ENCODE peak calls at places on chromosomes 11 and 22, in six cellular contexts. G is mammary epithelial cell, V is fibroblast of lung, E is PC-9, U is astrocyte, S is GM23338. F is an unnamed sample.
A peak's percentile ranks its signal among the peaks of the same experiment; 100 is the strongest.

GRCh38 chr11:106706355-106706754 is 311.9 kb downstream of the GUCY1A2 start:
- DNase-seq in G (peak; percentile 86), V (peak; percentile 86), E (peak; percentile 98), U (peak; percentile 83), S (no peak), F (peak; percentile 28)

GRCh38 chr11:63020671-63021255 is 5.1 kb upstream of the SLC22A8 start:
- DNase-seq in G (no peak), V (no peak), E (no peak), U (no peak), S (peak; percentile 86), F (no peak)

GRCh38 chr11:29224739-29225384 is 792.0 kb downstream of the KCNA4 start:
- DNase-seq in G (no peak), V (no peak), E (no peak), U (no peak), S (peak; percentile 43), F (no peak)

GRCh38 chr11:99069831-99070444 is 49.2 kb downstream of the CNTN5 start:
- DNase-seq in G (peak; percentile 0), V (peak; percentile 4), E (no peak), U (no peak), S (peak; percentile 45), F (no peak)

GRCh38 chr22:19983701-19984100 is 32.9 kb downstream of the ARVCF start:
- DNase-seq in G (no peak), V (no peak), E (no peak), U (no peak), S (no peak), F (no peak)

GRCh38 chr11:110094298-110095073 is 1.3 kb downstream of the ZC3H12C start:
- DNase-seq in G (no peak), V (no peak), E (no peak), U (no peak), S (no peak), F (no peak)

GRCh38 chr22:29306830-29307657 is 594 bp downstream of the GAS2L1 start:
- DNase-seq in G (peak; percentile 76), V (peak; percentile 70), E (no peak), U (no peak), S (peak; percentile 93), F (no peak)

GRCh38 chr11:130070829-130071205 is 1.1 kb downstream of the APLP2 start:
- DNase-seq in G (peak; percentile 22), V (peak; percentile 31), E (no peak), U (no peak), S (peak; percentile 68), F (no peak)

GRCh38 chr22:39090426-39091064 is 6.5 kb upstream of the APOBEC3H start:
- DNase-seq in G (peak; percentile 98), V (no peak), E (peak; percentile 97), U (no peak), S (no peak), F (peak; percentile 86)

GRCh38 chr22:47023871-47024270 is 261.4 kb downstream of the TBC1D22A start:
- DNase-seq in G (no peak), V (no peak), E (no peak), U (no peak), S (no peak), F (no peak)

GRCh38 chr11:131488208-131488607 is 117.8 kb downstream of the NTM start:
- DNase-seq in G (no peak), V (no peak), E (no peak), U (no peak), S (no peak), F (no peak)

GRCh38 chr22:44326549-44326881 is 13.8 kb upstream of the SHISAL1 start:
- DNase-seq in G (no peak), V (no peak), E (no peak), U (no peak), S (no peak), F (no peak)
- H3K4me3 ChIP-seq in G (peak overlapping the region; percentile 47), V (peak overlapping the region; percentile 56), E (peak overlapping the region; percentile 38), U (peak overlapping the region; percentile 77), S (no peak overlapping the region), F (peak overlapping the region; percentile 81)

GRCh38 chr11:15613799-15614198 is 499.1 kb downstream of the INSC start:
- DNase-seq in G (no peak), V (no peak), E (no peak), U (no peak), S (no peak), F (no peak)

GRCh38 chr11:15617126-15617525 is 502.4 kb downstream of the INSC start:
- DNase-seq in G (no peak), V (no peak), E (no peak), U (no peak), S (no peak), F (no peak)

GRCh38 chr11:15616130-15617105 is 501.7 kb downstream of the INSC start:
- DNase-seq in G (no peak), V (no peak), E (no peak), U (no peak), S (no peak), F (no peak)

GRCh38 chr11:15613231-15613630 is 498.5 kb downstream of the INSC start:
- DNase-seq in G (no peak), V (peak; percentile 9), E (no peak), U (no peak), S (no peak), F (no peak)

GRCh38 chr11:15615412-15616096 is 500.8 kb downstream of the INSC start:
- DNase-seq in G (no peak), V (no peak), E (no peak), U (no peak), S (peak; percentile 40), F (no peak)
- TF ChIP-seq EZH2 in G (no peak), V (no peak), E (no peak), U (no peak), S (no peak), F (no peak)

GRCh38 chr11:66115638-66116410 is 45.8 kb downstream of the PACS1 start:
- DNase-seq in G (no peak), V (peak; percentile 72), E (no peak), U (peak; percentile 72), S (no peak), F (no peak)

GRCh38 chr11:66116576-66117361 is 46.7 kb downstream of the PACS1 start:
- DNase-seq in G (no peak), V (no peak), E (no peak), U (no peak), S (no peak), F (no peak)

GRCh38 chr11:66119348-66120133 is 49.5 kb downstream of the PACS1 start:
- DNase-seq in G (peak; percentile 77), V (peak; percentile 92), E (peak; percentile 81), U (peak; percentile 90), S (peak; percentile 46), F (no peak)

GRCh38 chr11:66121453-66121852 is 51.4 kb downstream of the PACS1 start:
- DNase-seq in G (no peak), V (no peak), E (no peak), U (no peak), S (no peak), F (no peak)

DNA sequence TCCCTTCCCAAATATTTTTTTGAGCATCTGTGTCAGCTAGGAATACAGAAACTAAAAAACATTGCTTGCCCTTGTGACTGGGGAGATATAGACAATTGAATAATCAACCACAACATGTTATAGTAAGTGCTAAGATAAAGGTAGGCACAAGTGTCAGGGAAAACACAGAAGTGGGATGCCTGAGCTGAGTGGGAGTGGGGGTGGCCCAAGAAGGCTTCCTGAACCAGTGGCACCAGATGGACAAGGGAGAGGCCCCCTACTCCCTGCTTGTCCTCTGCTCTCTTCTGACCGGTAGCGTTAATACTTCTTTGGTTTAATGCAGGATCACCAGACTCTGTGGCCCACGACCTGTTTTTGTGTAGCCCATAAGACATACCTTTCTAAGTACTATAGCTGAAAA is 48.8 kb downstream of the PACS1 start:
- DNase-seq in G (no peak), V (no peak), E (no peak), U (no peak), S (no peak), F (no peak)
- H3K27ac ChIP-seq in G (peak overlapping the region; percentile 54), V (peak overlapping the region; percentile 50), E (peak overlapping the region; percentile 86), U (peak overlapping the region; percentile 91), S (no peak overlapping the region), F (peak overlapping the region; percentile 80)

GRCh38 chr22:40397436-40397835 is 27.0 kb downstream of the SGSM3 start:
- DNase-seq in G (no peak), V (peak; percentile 59), E (peak; percentile 53), U (peak; percentile 39), S (peak; percentile 48), F (no peak)

GRCh38 chr22:40394607-40395006 is 24.2 kb downstream of the SGSM3 start:
- DNase-seq in G (no peak), V (no peak), E (no peak), U (no peak), S (no peak), F (no peak)

GRCh38 chr22:40396882-40397281 is 26.5 kb downstream of the SGSM3 start:
- DNase-seq in G (peak; percentile 60), V (peak; percentile 77), E (peak; percentile 99), U (peak; percentile 67), S (peak; percentile 79), F (no peak)

GRCh38 chr22:40392618-40393017 is 22.2 kb downstream of the SGSM3 start:
- DNase-seq in G (no peak), V (no peak), E (no peak), U (no peak), S (no peak), F (no peak)

GRCh38 chr22:40395607-40396006 is 25.2 kb downstream of the SGSM3 start:
- DNase-seq in G (no peak), V (no peak), E (no peak), U (no peak), S (no peak), F (no peak)
- H3K4me3 ChIP-seq in G (no peak overlapping the region), V (no peak overlapping the region), E (no peak overlapping the region), U (no peak overlapping the region), S (no peak overlapping the region), F (no peak overlapping the region)

DNA sequence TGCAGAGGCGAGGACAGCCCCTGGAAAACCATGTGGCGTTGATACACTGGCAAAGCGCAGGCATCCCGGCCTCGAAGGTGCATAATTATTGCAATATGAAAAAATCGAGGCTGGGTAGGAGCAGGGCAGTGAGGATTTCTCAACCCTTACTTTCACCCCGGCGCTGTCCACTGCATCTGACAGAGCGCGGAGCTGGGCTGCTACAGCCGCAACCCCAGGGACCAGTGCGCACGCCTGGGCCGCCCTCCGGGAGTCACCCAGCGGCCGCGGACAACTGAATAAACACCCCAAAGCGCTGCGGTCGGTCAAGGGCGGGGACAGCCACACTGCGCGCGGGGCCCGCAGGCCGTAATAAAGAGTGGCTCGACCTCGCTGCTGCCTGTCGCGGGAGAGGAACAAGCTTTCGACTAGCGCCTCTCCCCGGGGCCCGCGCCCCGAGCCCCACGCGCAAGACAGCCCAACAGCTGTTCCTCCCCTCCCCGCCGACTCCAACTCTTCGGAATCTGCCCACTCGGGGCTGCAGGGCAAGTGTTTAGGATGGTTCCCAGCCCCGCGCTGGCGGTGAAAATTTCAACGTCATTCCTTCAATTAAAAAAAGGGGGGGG is 3.6 kb upstream of the WT1 start:
- DNase-seq in G (no peak), V (no peak), E (no peak), U (no peak), S (peak; percentile 42), F (no peak)
- TF ChIP-seq EZH2 in G (peak; percentile 39), V (peak; percentile 84), E (no peak), U (peak; percentile 75), S (peak; percentile 88), F (no peak)

F was measured in keratinocyte.